ENCODE peak calls at places on chromosomes 7 and 10, in eight cellular contexts. E is neuronal stem cell; Y is cardiac muscle cell; S is Calu3; L is caudate nucleus; G is stimulated activated CD8-positive, alpha-beta memory T cell treated with anti-CD3 and anti-CD28 coated beads, Interleukin-15, amount 100 ng/mL, for 24 hours; V is SHP77 treated with DMSO at 0.1 percent for 48 hours; P is mesendoderm. J is an unnamed sample.

GRCh38 chr7:32221756-32222155 is 151.5 kb upstream of the PDE1C start:
- DNase-seq in E (no peak), Y (no peak), S (no peak), L (no peak), G (no peak), V (no peak), P (no peak), J (no peak)

GRCh38 chr7:81684513-81685262 is 85.2 kb downstream of the HGF start:
- DNase-seq in E (peak), Y (peak), S (peak), L (peak), G (no peak), V (peak), P (peak), J (no peak)

GRCh38 chr7:37815969-37816371 is 32.4 kb upstream of the NME8 start:
- DNase-seq in E (no peak), Y (no peak), S (no peak), L (no peak), G (no peak), V (no peak), P (no peak), J (no peak)

GRCh38 chr7:34155225-34155908 is 250.0 kb downstream of the BMPER start:
- DNase-seq in E (no peak), Y (peak), S (no peak), L (no peak), G (no peak), V (no peak), P (no peak), J (no peak)

GRCh38 chr7:101733713-101734475 is 83.5 kb upstream of the CUX1 start:
- DNase-seq in E (peak), Y (peak), S (peak), L (no peak), G (no peak), V (peak), P (peak), J (peak)

GRCh38 chr7:39357648-39358047 is 208.6 kb upstream of the YAE1 start:
- DNase-seq in E (peak), Y (no peak), S (no peak), L (no peak), G (no peak), V (no peak), P (peak), J (peak)

GRCh38 chr10:72611783-72612182 is 14.1 kb downstream of the MICU1 start:
- DNase-seq in E (no peak), Y (peak), S (no peak), L (no peak), G (no peak), V (no peak), P (no peak), J (peak)

GRCh38 chr10:35898722-35899485 is 256.8 kb upstream of the FZD8 start:
- DNase-seq in E (no peak), Y (no peak), S (no peak), L (no peak), G (no peak), V (no peak), P (peak), J (peak)

GRCh38 chr7:16604054-16604453 is 41.5 kb downstream of the ANKMY2 start:
- DNase-seq in E (no peak), Y (peak), S (no peak), L (no peak), G (no peak), V (no peak), P (no peak), J (no peak)

GRCh38 chr10:44787480-44788075 is 123.6 kb upstream of the TMEM72 start:
- DNase-seq in E (no peak), Y (no peak), S (no peak), L (no peak), G (no peak), V (no peak), P (no peak), J (no peak)

GRCh38 chr10:32357056-32357735 is 10.2 kb upstream of the EPC1 start:
- DNase-seq in E (no peak), Y (no peak), S (no peak), L (no peak), G (no peak), V (no peak), P (no peak), J (no peak)

GRCh38 chr10:26799342-26799741 is 61.4 kb downstream of the ABI1 start:
- DNase-seq in E (no peak), Y (no peak), S (no peak), L (peak), G (no peak), V (peak), P (no peak), J (no peak)